ENCODE peak calls at places on chromosome 12, in six cellular contexts. One of them, this sample, is unnamed.
A peak's percentile ranks its signal among the peaks of the same experiment; 100 is the strongest.

GRCh38 chr12:128852885-128853284 is 393 bp upstream of the GLT1D1 start:
- DNase-seq in WTC11: no peak
- DNase-seq in GM20000: no peak
- DNase-seq in HepG2: no peak
- DNase-seq in neural crest cell: no peak
- DNase-seq in foreskin fibroblast: no peak
- DNase-seq in this sample: no peak

GRCh38 chr12:129067482-129067881 is 214.2 kb downstream of the GLT1D1 start:
- DNase-seq in HepG2: no peak
- DNase-seq in neural crest cell: no peak
- DNase-seq in WTC11: no peak
- DNase-seq in GM20000: no peak
- DNase-seq in foreskin fibroblast: no peak
- DNase-seq in this sample: no peak

GRCh38 chr12:58425481-58426392 is 484.4 kb downstream of the ATP23 start:
- DNase-seq in GM20000: peak; percentile 30
- DNase-seq in HepG2: peak; percentile 37
- DNase-seq in neural crest cell: peak; percentile 3
- DNase-seq in foreskin fibroblast: peak; percentile 95
- DNase-seq in WTC11: peak; percentile 46
- DNase-seq in this sample: peak; percentile 37

GRCh38 chr12:126883737-126884136 is 1383.2 kb upstream of the TMEM132C start:
- DNase-seq in HepG2: no peak
- DNase-seq in WTC11: no peak
- DNase-seq in foreskin fibroblast: no peak
- DNase-seq in neural crest cell: no peak
- DNase-seq in GM20000: no peak
- DNase-seq in this sample: no peak

GRCh38 chr12:46783881-46784280 is 41.9 kb downstream of the SLC38A4 start:
- DNase-seq in WTC11: no peak
- DNase-seq in HepG2: no peak
- DNase-seq in neural crest cell: no peak
- DNase-seq in GM20000: no peak
- DNase-seq in foreskin fibroblast: peak; percentile 31
- DNase-seq in this sample: no peak

GRCh38 chr12:2383276-2384028 is 330.7 kb downstream of the CACNA1C start:
- DNase-seq in foreskin fibroblast: no peak
- DNase-seq in neural crest cell: no peak
- DNase-seq in HepG2: peak; percentile 7
- DNase-seq in GM20000: no peak
- DNase-seq in WTC11: no peak
- DNase-seq in this sample: no peak

GRCh38 chr12:14892726-14893442 is 7.2 kb upstream of the MGP start:
- DNase-seq in HepG2: peak; percentile 5
- DNase-seq in foreskin fibroblast: peak; percentile 53
- DNase-seq in neural crest cell: no peak
- DNase-seq in WTC11: no peak
- DNase-seq in GM20000: no peak
- DNase-seq in this sample: no peak

GRCh38 chr12:14701808-14702568 is 5.6 kb upstream of the GUCY2C start:
- DNase-seq in HepG2: no peak
- DNase-seq in foreskin fibroblast: no peak
- DNase-seq in WTC11: no peak
- DNase-seq in GM20000: no peak
- DNase-seq in neural crest cell: no peak
- DNase-seq in this sample: no peak

GRCh38 chr12:49903700-49904423 is at the start of gene FAIM2:
- DNase-seq in foreskin fibroblast: peak; percentile 85
- DNase-seq in neural crest cell: peak; percentile 26
- DNase-seq in HepG2: no peak
- DNase-seq in GM20000: no peak
- DNase-seq in WTC11: peak; percentile 54
- DNase-seq in this sample: no peak

GRCh38 chr12:117527480-117527857 is 166.0 kb upstream of the NOS1 start:
- DNase-seq in WTC11: no peak
- DNase-seq in neural crest cell: no peak
- DNase-seq in HepG2: no peak
- DNase-seq in GM20000: no peak
- DNase-seq in foreskin fibroblast: no peak
- DNase-seq in this sample: no peak

GRCh38 chr12:51533799-51534198 is 57.2 kb upstream of the SCN8A start:
- DNase-seq in neural crest cell: no peak
- DNase-seq in WTC11: no peak
- DNase-seq in foreskin fibroblast: peak; percentile 28
- DNase-seq in HepG2: no peak
- DNase-seq in GM20000: no peak
- DNase-seq in this sample: no peak

GRCh38 chr12:66329941-66330340 is 27.6 kb downstream of the HELB start:
- DNase-seq in HepG2: no peak
- DNase-seq in neural crest cell: no peak
- DNase-seq in foreskin fibroblast: peak; percentile 14
- DNase-seq in GM20000: no peak
- DNase-seq in WTC11: no peak
- DNase-seq in this sample: no peak

GRCh38 chr12:57173089-57173488 is 25.7 kb upstream of the LRP1-AS start:
- DNase-seq in WTC11: peak; percentile 65
- DNase-seq in neural crest cell: peak; percentile 37
- DNase-seq in foreskin fibroblast: peak; percentile 55
- DNase-seq in HepG2: peak; percentile 51
- DNase-seq in GM20000: peak; percentile 68
- DNase-seq in this sample: peak; percentile 59

GRCh38 chr12:99259040-99259934 is 388.3 kb upstream of the GARIN6 start:
- DNase-seq in HepG2: no peak
- DNase-seq in neural crest cell: peak; percentile 13
- DNase-seq in foreskin fibroblast: no peak
- DNase-seq in GM20000: no peak
- DNase-seq in WTC11: no peak
- DNase-seq in this sample: no peak

GRCh38 chr12:49389092-49389703 is 21.9 kb downstream of the SPATS2 start:
- DNase-seq in neural crest cell: no peak
- DNase-seq in WTC11: peak; percentile 91
- DNase-seq in HepG2: no peak
- DNase-seq in GM20000: no peak
- DNase-seq in foreskin fibroblast: no peak
- DNase-seq in this sample: peak; percentile 45

GRCh38 chr12:7638064-7638763 is 27.5 kb downstream of the APOBEC1 start:
- DNase-seq in foreskin fibroblast: no peak
- DNase-seq in HepG2: no peak
- DNase-seq in GM20000: no peak
- DNase-seq in neural crest cell: peak; percentile 9
- DNase-seq in WTC11: peak; percentile 50
- DNase-seq in this sample: no peak

GRCh38 chr12:95600567-95600966 is 49.3 kb upstream of the USP44 start:
- DNase-seq in neural crest cell: no peak
- DNase-seq in foreskin fibroblast: no peak
- DNase-seq in WTC11: no peak
- DNase-seq in GM20000: no peak
- DNase-seq in HepG2: no peak
- DNase-seq in this sample: no peak

GRCh38 chr12:121530600-121531355 is 50.0 kb downstream of the KDM2B start:
- DNase-seq in HepG2: no peak
- DNase-seq in foreskin fibroblast: peak; percentile 89
- DNase-seq in GM20000: peak; percentile 68
- DNase-seq in WTC11: peak; percentile 48
- DNase-seq in neural crest cell: no peak
- DNase-seq in this sample: peak; percentile 66

GRCh38 chr12:48001426-48002178 is 2.7 kb downstream of the COL2A1 start:
- DNase-seq in GM20000: peak; percentile 35
- DNase-seq in neural crest cell: peak; percentile 56
- DNase-seq in WTC11: peak; percentile 78
- DNase-seq in HepG2: no peak
- DNase-seq in foreskin fibroblast: peak; percentile 75
- DNase-seq in this sample: no peak

GRCh38 chr12:20018406-20018805 is 349.9 kb upstream of the PDE3A start:
- DNase-seq in WTC11: no peak
- DNase-seq in foreskin fibroblast: no peak
- DNase-seq in neural crest cell: no peak
- DNase-seq in GM20000: no peak
- DNase-seq in HepG2: no peak
- DNase-seq in this sample: no peak

GRCh38 chr12:124754949-124755800 is 108.5 kb downstream of the SCARB1 start:
- DNase-seq in WTC11: peak; percentile 52
- DNase-seq in foreskin fibroblast: peak; percentile 97
- DNase-seq in GM20000: peak; percentile 66
- DNase-seq in neural crest cell: peak; percentile 23
- DNase-seq in HepG2: no peak
- DNase-seq in this sample: peak; percentile 55

GRCh38 chr12:86104087-86104486 is 152.1 kb downstream of the MGAT4C start:
- DNase-seq in neural crest cell: no peak
- DNase-seq in HepG2: no peak
- DNase-seq in GM20000: no peak
- DNase-seq in WTC11: no peak
- DNase-seq in foreskin fibroblast: no peak
- DNase-seq in this sample: no peak

GRCh38 chr12:56104815-56105476 is 587 bp downstream of the PA2G4 start:
- DNase-seq in WTC11: peak; percentile 26
- DNase-seq in HepG2: no peak
- DNase-seq in GM20000: no peak
- DNase-seq in neural crest cell: no peak
- DNase-seq in foreskin fibroblast: peak; percentile 59
- DNase-seq in this sample: no peak

GRCh38 chr12:107917912-107918800 is 143.7 kb downstream of the ASCL4 start:
- DNase-seq in GM20000: peak; percentile 39
- DNase-seq in WTC11: peak; percentile 50
- DNase-seq in neural crest cell: no peak
- DNase-seq in foreskin fibroblast: peak; percentile 36
- DNase-seq in HepG2: peak; percentile 23
- DNase-seq in this sample: peak; percentile 39

GRCh38 chr12:91441996-91442395 is 259.4 kb upstream of the DCN start:
- DNase-seq in WTC11: no peak
- DNase-seq in HepG2: no peak
- DNase-seq in foreskin fibroblast: no peak
- DNase-seq in GM20000: no peak
- DNase-seq in neural crest cell: no peak
- DNase-seq in this sample: no peak

GRCh38 chr12:78101181-78101876 is 270.6 kb downstream of the NAV3 start:
- DNase-seq in GM20000: no peak
- DNase-seq in HepG2: no peak
- DNase-seq in neural crest cell: no peak
- DNase-seq in foreskin fibroblast: no peak
- DNase-seq in WTC11: no peak
- DNase-seq in this sample: no peak

GRCh38 chr12:4271433-4272013 is 2.0 kb upstream of the CCND2 start:
- DNase-seq in HepG2: no peak
- DNase-seq in GM20000: peak; percentile 75
- DNase-seq in WTC11: no peak
- DNase-seq in neural crest cell: no peak
- DNase-seq in foreskin fibroblast: no peak
- DNase-seq in this sample: peak; percentile 62

GRCh38 chr12:66647034-66647691 is 31.7 kb downstream of the GRIP1 start:
- DNase-seq in neural crest cell: no peak
- DNase-seq in WTC11: no peak
- DNase-seq in foreskin fibroblast: peak; percentile 92
- DNase-seq in HepG2: no peak
- DNase-seq in GM20000: no peak
- DNase-seq in this sample: no peak

GRCh38 chr12:26523708-26524150 is 309.3 kb downstream of the ITPR2 start:
- DNase-seq in HepG2: no peak
- DNase-seq in WTC11: no peak
- DNase-seq in neural crest cell: no peak
- DNase-seq in GM20000: no peak
- DNase-seq in foreskin fibroblast: peak; percentile 96
- DNase-seq in this sample: no peak
- TF ChIP-seq CTCF in HepG2: no peak
- TF ChIP-seq CTCF in WTC11: no peak
- TF ChIP-seq CTCF in neural crest cell: no peak
- TF ChIP-seq CTCF in GM20000: no peak
- TF ChIP-seq CTCF in foreskin fibroblast: no peak
- TF ChIP-seq CTCF in this sample: no peak

GRCh38 chr12:70497508-70497907 is 131.4 kb downstream of the KCNMB4 start:
- DNase-seq in neural crest cell: no peak
- DNase-seq in WTC11: no peak
- DNase-seq in foreskin fibroblast: no peak
- DNase-seq in HepG2: no peak
- DNase-seq in GM20000: no peak
- DNase-seq in this sample: no peak
- TF ChIP-seq CTCF in neural crest cell: no peak
- TF ChIP-seq CTCF in WTC11: no peak
- TF ChIP-seq CTCF in foreskin fibroblast: no peak
- TF ChIP-seq CTCF in HepG2: no peak
- TF ChIP-seq CTCF in GM20000: no peak
- TF ChIP-seq CTCF in this sample: no peak

GRCh38 chr12:42565633-42566032 is 23.9 kb downstream of the PRICKLE1 start:
- DNase-seq in foreskin fibroblast: peak; percentile 38
- DNase-seq in WTC11: no peak
- DNase-seq in HepG2: no peak
- DNase-seq in GM20000: no peak
- DNase-seq in neural crest cell: no peak
- DNase-seq in this sample: no peak
- TF ChIP-seq CTCF in foreskin fibroblast: no peak
- TF ChIP-seq CTCF in WTC11: no peak
- TF ChIP-seq CTCF in HepG2: no peak
- TF ChIP-seq CTCF in GM20000: no peak
- TF ChIP-seq CTCF in neural crest cell: no peak
- TF ChIP-seq CTCF in this sample: no peak

GRCh38 chr12:22231836-22232235 is 102.7 kb downstream of the ST8SIA1 start:
- DNase-seq in WTC11: no peak
- DNase-seq in HepG2: no peak
- DNase-seq in GM20000: no peak
- DNase-seq in foreskin fibroblast: no peak
- DNase-seq in neural crest cell: no peak
- DNase-seq in this sample: no peak
- TF ChIP-seq CTCF in WTC11: no peak
- TF ChIP-seq CTCF in HepG2: no peak
- TF ChIP-seq CTCF in GM20000: no peak
- TF ChIP-seq CTCF in foreskin fibroblast: no peak
- TF ChIP-seq CTCF in neural crest cell: no peak
- TF ChIP-seq CTCF in this sample: no peak

GRCh38 chr12:54299515-54300266 is 1.1 kb downstream of the NFE2 start:
- DNase-seq in HepG2: no peak
- DNase-seq in WTC11: no peak
- DNase-seq in neural crest cell: no peak
- DNase-seq in foreskin fibroblast: peak; percentile 62
- DNase-seq in GM20000: no peak
- DNase-seq in this sample: no peak
- TF ChIP-seq CTCF in HepG2: no peak
- TF ChIP-seq CTCF in WTC11: no peak
- TF ChIP-seq CTCF in neural crest cell: no peak
- TF ChIP-seq CTCF in foreskin fibroblast: no peak
- TF ChIP-seq CTCF in GM20000: no peak
- TF ChIP-seq CTCF in this sample: no peak